ENCODE peak calls at places on chromosomes 6 and 20, in nine cellular contexts. J, V, Z, X, T, R, F, W and P are unnamed samples.

GRCh38 chr6:3911614-3912336 is 62.6 kb downstream of the FAM50B start:
- DNase-seq in V (no peak), W (peak), Z (no peak), J (peak), X (no peak), F (peak), T (peak), R (no peak), P (no peak)

GRCh38 chr6:74749211-74750142 is 456.4 kb downstream of the COL12A1 start:
- DNase-seq in F (no peak), W (no peak), T (no peak), Z (no peak), J (peak), X (no peak), V (no peak), R (no peak), P (no peak)

GRCh38 chr6:118843685-118844390 is 50.1 kb upstream of the ASF1A start:
- DNase-seq in J (no peak), F (no peak), V (no peak), Z (no peak), T (no peak), R (no peak), W (no peak), X (no peak), P (no peak)

GRCh38 chr6:41028618-41029486 is 10.2 kb downstream of the UNC5CL start:
- DNase-seq in X (no peak), W (no peak), J (peak), R (no peak), T (no peak), V (no peak), Z (no peak), F (no peak), P (no peak)

GRCh38 chr6:166949533-166950442 is 6.6 kb downstream of the RNASET2 start:
- DNase-seq in Z (no peak), X (no peak), R (no peak), F (no peak), T (no peak), J (no peak), V (no peak), W (no peak), P (no peak)

GRCh38 chr6:134863763-134864510 is 86.0 kb downstream of the ALDH8A1 start:
- DNase-seq in F (no peak), W (no peak), J (no peak), R (no peak), T (no peak), V (no peak), X (no peak), Z (no peak), P (no peak)

GRCh38 chr6:1625926-1626413 is 16.3 kb downstream of the FOXC1 start:
- DNase-seq in J (peak), X (no peak), W (no peak), Z (no peak), R (no peak), V (no peak), T (peak), F (no peak), P (no peak)

GRCh38 chr6:148509152-148509571 is 166.5 kb downstream of the SASH1 start:
- DNase-seq in F (no peak), X (no peak), Z (no peak), R (no peak), V (no peak), J (peak), W (no peak), T (no peak), P (no peak)

GRCh38 chr6:165717732-165718465 is 54.9 kb upstream of the PDE10A start:
- DNase-seq in Z (no peak), V (no peak), J (peak), X (no peak), F (peak), R (no peak), W (no peak), T (no peak), P (no peak)

GRCh38 chr6:84645563-84646266 is 118.7 kb downstream of the TBX18 start:
- DNase-seq in X (no peak), Z (no peak), W (no peak), J (peak), R (no peak), T (no peak), V (no peak), F (no peak), P (no peak)

GRCh38 chr6:128919412-128919811 is 36.5 kb downstream of the LAMA2 start:
- DNase-seq in V (no peak), F (no peak), X (no peak), Z (no peak), R (no peak), T (no peak), W (no peak), J (peak), P (no peak)

GRCh38 chr20:13130100-13130706 is 90.9 kb upstream of the ISM1 start:
- DNase-seq in W (no peak), J (no peak), F (no peak), V (no peak), R (no peak), X (no peak), T (no peak), Z (no peak), P (no peak)

GRCh38 chr20:63056236-63057132 is 49.7 kb upstream of the BHLHE23 start:
- DNase-seq in V (peak), Z (peak), W (peak), X (peak), T (peak), J (no peak), R (peak), F (peak), P (peak)

GRCh38 chr6:107712523-107713213 is 111.4 kb downstream of the SCML4 start:
- DNase-seq in W (no peak), J (peak), F (no peak), X (no peak), R (no peak), V (no peak), T (no peak), Z (no peak), P (no peak)

GRCh38 chr6:6002005-6002808 is 4.5 kb downstream of the NRN1 start:
- DNase-seq in Z (no peak), V (no peak), F (no peak), R (no peak), X (no peak), T (peak), W (no peak), J (no peak), P (no peak)

GRCh38 chr6:35089216-35089934 is 51.8 kb downstream of the TCP11 start:
- DNase-seq in Z (no peak), R (no peak), F (no peak), X (no peak), W (peak), T (no peak), V (no peak), J (no peak), P (peak)

DNA sequence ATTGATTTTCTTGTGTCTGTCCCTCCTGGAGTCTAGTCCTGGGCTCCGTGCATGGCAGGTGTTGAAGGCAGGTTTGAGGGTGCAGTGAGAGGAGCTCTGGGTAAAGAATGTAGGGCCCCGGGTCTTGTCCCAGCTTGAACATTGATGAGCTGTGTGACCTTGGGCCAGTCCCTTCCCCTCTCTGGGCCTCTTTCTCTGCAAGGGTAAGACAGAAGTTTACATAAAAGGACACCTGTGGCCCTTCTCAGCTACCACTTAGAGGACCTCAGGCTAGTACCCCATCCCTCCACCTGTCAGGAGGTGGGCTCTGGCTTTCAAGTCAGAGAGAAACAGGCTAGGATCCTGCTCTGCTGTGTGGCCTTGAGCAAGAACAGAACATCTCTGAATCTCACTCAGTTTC is 55.3 kb upstream of the CTNNBL1 start:
- DNase-seq in J (no peak), Z (no peak), W (no peak), V (no peak), X (no peak), T (no peak), F (no peak), R (no peak), P (no peak)
- H3K27ac ChIP-seq in J (no peak), Z (no peak), W (no peak), V (no peak), X (no peak), T (no peak), F (no peak), R (no peak), P (no peak)

GRCh38 chr6:106411643-106412200 is 51.2 kb downstream of the CRYBG1 start:
- DNase-seq in V (no peak), F (peak), W (no peak), T (no peak), R (no peak), X (no peak), J (no peak), Z (no peak), P (no peak)

GRCh38 chr6:106415920-106416319 is 55.4 kb downstream of the CRYBG1 start:
- DNase-seq in R (no peak), W (no peak), Z (no peak), J (no peak), T (no peak), F (no peak), V (no peak), X (no peak), P (no peak)

GRCh38 chr6:106413016-106413415 is 52.5 kb downstream of the CRYBG1 start:
- DNase-seq in W (no peak), T (no peak), F (no peak), Z (no peak), V (no peak), R (no peak), X (no peak), J (no peak), P (no peak)

GRCh38 chr6:106413722-106414121 is 53.2 kb downstream of the CRYBG1 start:
- DNase-seq in J (no peak), R (no peak), X (no peak), W (no peak), F (no peak), T (no peak), Z (no peak), V (no peak), P (no peak)

GRCh38 chr6:106411034-106411433 is 50.5 kb downstream of the CRYBG1 start:
- DNase-seq in T (no peak), V (no peak), J (no peak), X (no peak), Z (no peak), R (no peak), F (no peak), W (no peak), P (no peak)
- H3K27ac ChIP-seq in T (no peak), V (no peak), J (no peak), X (no peak), Z (no peak), R (no peak), F (no peak), W (no peak), P (no peak)

DNA sequence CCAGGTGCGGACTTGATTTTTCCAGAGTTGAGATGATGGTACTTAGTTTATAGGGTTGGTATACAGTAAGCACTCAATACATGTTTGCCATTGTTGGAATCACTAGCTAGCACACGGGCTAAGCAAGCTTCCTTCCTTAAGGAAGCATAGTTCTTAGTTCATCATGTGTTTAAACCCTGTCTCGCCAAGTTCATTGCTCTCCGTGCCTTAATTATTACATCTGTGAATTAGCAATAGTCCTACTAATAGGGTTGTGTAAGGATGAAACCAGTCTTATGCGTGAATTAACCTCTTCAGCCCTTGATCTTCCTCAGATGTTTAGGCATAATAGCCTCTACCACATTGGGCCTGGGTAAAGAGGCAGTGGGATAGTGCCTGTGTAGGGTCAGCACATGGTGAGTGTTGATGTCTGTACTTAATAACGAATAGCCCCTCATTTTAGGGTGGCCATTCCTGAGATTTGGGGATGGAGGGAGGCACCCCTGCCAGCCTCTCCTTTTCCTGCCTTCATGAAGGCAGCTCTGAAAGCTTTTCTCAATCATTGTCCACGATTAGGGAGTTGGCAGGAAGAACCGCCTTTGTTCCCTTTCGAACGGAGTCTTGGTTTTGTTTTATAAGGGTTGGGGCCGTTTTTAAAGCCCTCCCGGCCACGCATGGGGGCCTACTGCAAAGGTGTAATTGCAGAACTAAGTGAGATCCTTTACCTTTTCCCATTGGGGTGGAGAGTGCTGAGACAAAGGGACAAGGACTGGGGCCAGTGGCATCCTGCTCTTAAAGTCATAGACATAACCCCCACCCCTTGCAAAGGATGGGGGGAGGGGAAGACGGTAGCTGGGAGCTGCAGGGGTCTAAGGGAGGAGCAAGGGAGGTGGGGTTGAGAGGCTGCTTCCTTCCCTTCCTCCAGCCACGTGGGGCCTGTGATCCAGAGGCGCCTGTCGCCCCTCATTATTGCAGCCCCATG is 2.1 kb downstream of the DNMT3B start:
- DNase-seq in W (no peak), T (no peak), F (no peak), X (no peak), J (no peak), V (no peak), Z (no peak), R (no peak), P (no peak)
- H3K27ac ChIP-seq in W (no peak), T (no peak), F (peak), X (no peak), J (no peak), V (no peak), Z (no peak), R (no peak), P (no peak)

GRCh38 chr6:157615411-157615763 is 207.7 kb upstream of the SNX9 start:
- DNase-seq in R (no peak), F (peak), V (no peak), W (no peak), X (no peak), Z (peak), T (no peak), J (peak), P (no peak)
- H3K27ac ChIP-seq in R (no peak), F (no peak), V (no peak), W (no peak), X (no peak), Z (peak), T (no peak), J (no peak), P (no peak)

DNA sequence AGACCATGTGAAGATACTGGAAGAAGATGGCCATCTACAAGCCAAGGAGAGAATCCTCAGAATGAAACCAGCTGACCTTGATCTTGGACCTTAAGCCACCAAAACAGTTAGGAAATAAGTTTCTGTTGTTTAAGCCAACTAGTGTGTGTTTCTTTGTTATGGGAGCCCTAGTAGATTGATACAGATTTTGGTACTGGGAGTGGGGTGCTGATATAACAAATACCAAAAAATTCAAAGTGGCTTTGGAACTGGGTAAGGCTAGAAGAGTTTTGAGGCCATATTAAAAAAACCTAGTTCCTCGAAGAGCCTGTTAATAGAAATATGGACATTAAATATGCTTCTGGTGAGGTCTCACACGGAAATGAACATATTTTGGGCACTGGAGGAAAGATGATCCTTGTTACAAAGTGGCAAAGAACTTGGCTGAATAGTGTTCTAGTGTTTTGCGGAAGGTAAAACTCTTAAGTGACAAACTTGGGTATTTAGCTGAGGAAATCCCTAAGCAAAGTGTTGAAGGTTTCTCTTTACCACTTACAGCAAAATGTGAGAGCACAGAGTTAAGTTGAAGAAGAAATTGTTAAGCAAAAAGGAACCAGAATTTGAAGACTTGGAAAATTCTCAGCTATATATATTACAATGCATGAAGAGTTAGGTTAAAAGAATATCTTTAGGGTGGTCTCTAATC is 55.1 kb upstream of the CD83 start:
- DNase-seq in V (no peak), Z (no peak), T (no peak), X (no peak), W (no peak), R (no peak), J (no peak), F (no peak), P (no peak)
- H3K27ac ChIP-seq in V (no peak), Z (no peak), T (no peak), X (no peak), W (no peak), R (no peak), J (no peak), F (no peak), P (no peak)

GRCh38 chr20:38139156-38139912 is 25.7 kb downstream of the TGM2 start:
- DNase-seq in T (peak), V (no peak), J (no peak), R (no peak), F (no peak), Z (no peak), X (no peak), W (peak), P (peak)

GRCh38 chr20:38141889-38142494 is 23.1 kb downstream of the TGM2 start:
- DNase-seq in V (no peak), J (no peak), F (no peak), T (peak), W (no peak), X (no peak), Z (no peak), R (no peak), P (peak)

GRCh38 chr20:38139919-38140753 is 24.9 kb downstream of the TGM2 start:
- DNase-seq in W (peak), X (no peak), R (no peak), T (peak), V (no peak), F (no peak), J (peak), Z (no peak), P (peak)

GRCh38 chr20:38143238-38143645 is 21.8 kb downstream of the TGM2 start:
- DNase-seq in V (no peak), X (no peak), F (peak), R (no peak), W (no peak), Z (no peak), T (peak), J (no peak), P (no peak)

DNA sequence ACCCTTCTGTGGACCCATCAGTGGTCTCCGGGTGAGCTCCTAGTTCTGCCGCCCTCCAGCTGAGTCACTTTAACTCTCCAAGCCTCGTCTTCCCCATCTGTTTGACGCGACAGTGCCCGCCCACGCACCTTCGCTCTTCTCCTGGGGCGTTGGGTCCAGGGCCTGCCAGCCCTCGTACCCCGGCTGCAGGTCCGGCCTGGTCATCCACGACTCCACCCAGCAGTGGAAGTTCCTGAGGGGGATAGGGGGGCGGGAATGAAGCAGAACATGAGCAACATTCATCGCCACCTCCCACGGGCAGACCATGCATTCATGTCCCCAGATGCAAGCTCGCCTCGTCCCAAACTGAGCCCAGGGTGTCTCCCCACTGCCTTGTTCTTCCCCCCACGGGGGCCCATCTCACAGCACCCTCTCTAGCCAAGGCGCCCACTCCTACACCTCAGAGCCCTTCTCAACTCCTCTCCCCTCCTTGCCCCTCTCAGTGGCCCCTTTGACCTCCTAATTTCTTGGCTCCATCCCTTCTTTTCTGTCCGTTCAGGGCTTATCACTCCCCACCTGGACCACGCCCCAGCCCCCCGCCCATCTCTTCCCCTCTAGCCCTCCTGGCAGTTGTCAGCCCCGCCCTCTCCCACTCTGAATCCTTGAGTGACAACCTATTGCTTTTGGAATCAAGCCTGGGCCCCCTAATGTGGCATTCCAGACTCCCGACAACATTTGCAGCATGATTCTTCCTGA is 23.7 kb downstream of the TGM2 start:
- DNase-seq in F (no peak), Z (no peak), V (no peak), X (no peak), J (no peak), W (no peak), T (peak), R (no peak), P (peak)
- H3K27ac ChIP-seq in F (peak), Z (no peak), V (no peak), X (no peak), J (no peak), W (no peak), T (no peak), R (no peak), P (peak)